ENCODE peak calls at places on chromosomes 4 and X, in four cellular contexts. O is mesothelial cell of epicardium, D is left ventricle myocardium superior, G is GM12865. A is an unnamed sample.

GRCh38 chr4:26174033-26174432 is 146.8 kb upstream of the RBPJ start:
- DNase-seq in G (no peak), O (no peak), D (no peak), A (no peak)

GRCh38 chr4:106160560-106160959 is 155.4 kb downstream of the TBCK start:
- DNase-seq in G (no peak), D (no peak), O (no peak), A (no peak)

GRCh38 chr4:128707864-128708263 is 101.6 kb upstream of the JADE1 start:
- DNase-seq in O (no peak), D (no peak), G (peak), A (no peak)

GRCh38 chr4:108846568-108846967 is 83.7 kb upstream of the ETNPPL start:
- DNase-seq in O (no peak), G (no peak), D (no peak), A (no peak)

GRCh38 chr4:52103314-52103713 is 52.2 kb downstream of the SPATA18 start:
- DNase-seq in O (no peak), G (no peak), D (no peak), A (no peak)

GRCh38 chrX:10040961-10041360 is 73.8 kb downstream of the CLDN34 start:
- DNase-seq in O (no peak), D (no peak), G (no peak), A (no peak)

GRCh38 chrX:153922932-153923857 is 2.9 kb downstream of the ARHGAP4 start:
- DNase-seq in O (no peak), G (no peak), D (peak), A (peak)

GRCh38 chrX:110748256-110748811 is 47.3 kb downstream of the CHRDL1 start:
- DNase-seq in G (no peak), O (no peak), D (no peak), A (no peak)

GRCh38 chrX:20639115-20639514 is 372.4 kb upstream of the RPS6KA3 start:
- DNase-seq in G (no peak), D (no peak), O (no peak), A (no peak)

GRCh38 chr4:73922766-73923630 is 53.8 kb downstream of the CXCL1 start:
- DNase-seq in O (no peak), D (no peak), G (no peak), A (no peak)

GRCh38 chr4:127978930-127979329 is 13.7 kb downstream of the ABHD18 start:
- DNase-seq in G (no peak), O (no peak), D (no peak), A (no peak)

GRCh38 chrX:12955882-12956703 is 18.8 kb upstream of the TMSB4X start:
- DNase-seq in O (no peak), D (peak), G (peak), A (peak)

GRCh38 chr4:52853351-52853750 is 8.8 kb upstream of the RASL11B start:
- DNase-seq in G (no peak), O (no peak), D (no peak), A (no peak)

GRCh38 chr4:81421346-81422218 is 50.1 kb downstream of the RASGEF1B start:
- DNase-seq in D (no peak), G (peak), O (no peak), A (no peak)

GRCh38 chr4:19947349-19947748 is 304.4 kb upstream of the SLIT2 start:
- DNase-seq in G (no peak), D (no peak), O (no peak), A (no peak)

GRCh38 chr4:56681849-56682175 is 716 bp upstream of the HOPX start:
- DNase-seq in G (no peak), D (no peak), O (no peak), A (no peak)

GRCh38 chr4:19193274-19193962 is 1058.3 kb upstream of the SLIT2 start:
- DNase-seq in O (no peak), D (no peak), G (no peak), A (no peak)

GRCh38 chr4:8352368-8353157 is 83.0 kb downstream of the HTRA3 start:
- DNase-seq in O (no peak), G (no peak), D (no peak), A (no peak)

GRCh38 chr4:142238589-142238988 is 602.2 kb downstream of the IL15 start:
- DNase-seq in O (no peak), D (no peak), G (no peak), A (no peak)

GRCh38 chr4:1898681-1899080 is 27.5 kb downstream of the NSD2 start:
- DNase-seq in O (no peak), G (peak), D (no peak), A (no peak)

GRCh38 chr4:2415881-2416563 is 2.4 kb downstream of the ZFYVE28 start:
- DNase-seq in G (no peak), D (no peak), O (no peak), A (no peak)

GRCh38 chr4:15488658-15489470 is 19.2 kb downstream of the CC2D2A start:
- DNase-seq in G (no peak), O (no peak), D (no peak), A (no peak)

GRCh38 chr4:1207603-1208265 is 35.4 kb upstream of the SPON2 start:
- DNase-seq in O (peak), D (peak), G (no peak), A (peak)

GRCh38 chr4:170089743-170090666 is at the start of gene AADAT:
- DNase-seq in D (peak), G (peak), O (peak), A (peak)

GRCh38 chr4:26557164-26557563 is 26.7 kb upstream of the TBC1D19 start:
- DNase-seq in O (no peak), G (no peak), D (peak), A (no peak)